ENCODE peak calls at places on chromosome 19, in seven cellular contexts. F is amygdala; D is neuronal stem cell; V is effector memory CD8-positive, alpha-beta T cell; T is renal cortical epithelial cell; J is stimulated activated CD8-positive, alpha-beta memory T cell treated with anti-CD3 and anti-CD28 coated beads, Interleukin-2, amount 100 ng/mL, for 48 hours; N is T-helper 9 cell. G is an unnamed sample.

GRCh38 chr19:39145180-39145953 is 19.8 kb downstream of the PAK4 start:
- DNase-seq in F (peak), D (no peak), V (no peak), T (no peak), J (no peak), N (no peak), G (no peak)

GRCh38 chr19:32976223-32976805 is 4.3 kb downstream of the FAAP24 start:
- DNase-seq in F (peak), D (peak), V (peak), T (peak), J (peak), N (peak), G (peak)

GRCh38 chr19:13118424-13119193 is 545 bp downstream of the NACC1 start:
- DNase-seq in F (no peak), D (peak), V (no peak), T (peak), J (no peak), N (no peak), G (peak)

GRCh38 chr19:16594131-16594586 is 21.9 kb upstream of the SLC35E1 start:
- DNase-seq in F (no peak), D (no peak), V (peak), T (no peak), J (peak), N (peak), G (no peak)

GRCh38 chr19:39936020-39936419 is 1.6 kb upstream of the FCGBP start:
- DNase-seq in F (no peak), D (no peak), V (no peak), T (no peak), J (no peak), N (no peak), G (no peak)

GRCh38 chr19:345320-345879 is 804 bp upstream of the MIER2 start:
- DNase-seq in F (no peak), D (no peak), V (no peak), T (no peak), J (no peak), N (no peak), G (no peak)

GRCh38 chr19:48206402-48207093 is 36.1 kb downstream of the ZSWIM9 start:
- DNase-seq in F (no peak), D (no peak), V (no peak), T (no peak), J (no peak), N (no peak), G (no peak)

GRCh38 chr19:39237200-39238184 is 7.3 kb downstream of the IFNL3 start:
- DNase-seq in F (no peak), D (no peak), V (peak), T (peak), J (no peak), N (peak), G (no peak)

GRCh38 chr19:12984143-12984627 is 11.1 kb upstream of the NFIX start:
- DNase-seq in F (no peak), D (no peak), V (peak), T (no peak), J (no peak), N (no peak), G (no peak)

GRCh38 chr19:48492925-48493717 is 18.5 kb downstream of the LMTK3 start:
- DNase-seq in F (peak), D (peak), V (peak), T (peak), J (peak), N (peak), G (peak)

GRCh38 chr19:611506-611869 is 21.8 kb downstream of the HCN2 start:
- DNase-seq in F (no peak), D (no peak), V (peak), T (peak), J (peak), N (peak), G (peak)

GRCh38 chr19:4049432-4049831 is 17.3 kb downstream of the ZBTB7A start:
- DNase-seq in F (no peak), D (no peak), V (no peak), T (no peak), J (no peak), N (no peak), G (no peak)

GRCh38 chr19:9130965-9131364 is 4.2 kb upstream of the OR7G3 start:
- DNase-seq in F (no peak), D (no peak), V (no peak), T (no peak), J (no peak), N (no peak), G (no peak)

GRCh38 chr19:5372572-5373200 is 32.1 kb upstream of the PTPRS start:
- DNase-seq in F (no peak), D (no peak), V (no peak), T (no peak), J (no peak), N (no peak), G (no peak)

GRCh38 chr19:17681505-17682125 is 6.5 kb downstream of the UNC13A start:
- DNase-seq in F (no peak), D (no peak), V (peak), T (no peak), J (peak), N (peak), G (no peak)

GRCh38 chr19:35294328-35294727 is 2.4 kb downstream of the MAG start:
- DNase-seq in F (no peak), D (no peak), V (no peak), T (no peak), J (no peak), N (no peak), G (no peak)

GRCh38 chr19:17450264-17451075 is 2.0 kb upstream of the TMEM221 start:
- DNase-seq in F (no peak), D (no peak), V (no peak), T (peak), J (no peak), N (no peak), G (no peak)

GRCh38 chr19:19113040-19113541 is 25.2 kb downstream of the TMEM161A start:
- DNase-seq in F (peak), D (no peak), V (no peak), T (peak), J (no peak), N (no peak), G (peak)

GRCh38 chr19:17522988-17523872 is 11.8 kb downstream of the PGLS start:
- DNase-seq in F (peak), D (no peak), V (peak), T (no peak), J (peak), N (no peak), G (no peak)

GRCh38 chr19:45509692-45510015 is 2.4 kb downstream of the VASP start:
- DNase-seq in F (no peak), D (no peak), V (no peak), T (no peak), J (no peak), N (no peak), G (no peak)

G was measured in SJSA1.